ENCODE peak calls at places on chromosomes 13 and 19, in four cellular contexts. A, Y, C and X are unnamed samples.

GRCh38 chr19:50658438-50659317 is 9.4 kb downstream of the C19orf81 start:
- DNase-seq in A (no peak), Y (peak), C (no peak), X (no peak)

GRCh38 chr19:38739440-38740251 is 4.6 kb downstream of the CAPN12 start:
- DNase-seq in C (no peak), Y (no peak), A (peak), X (no peak)

GRCh38 chr13:76826527-76826926 is 59.7 kb downstream of the KCTD12 start:
- DNase-seq in C (no peak), Y (no peak), A (no peak), X (no peak)

GRCh38 chr19:46081928-46082727 is 41.3 kb upstream of the IGFL4 start:
- DNase-seq in A (no peak), C (peak), Y (no peak), X (no peak)

GRCh38 chr19:44694184-44694579 is 4.8 kb upstream of the CEACAM16 start:
- DNase-seq in C (peak), Y (no peak), A (no peak), X (no peak)

GRCh38 chr19:46416077-46416709 is 2.8 kb upstream of the CCDC8 start:
- DNase-seq in Y (no peak), A (peak), C (peak), X (no peak)

GRCh38 chr13:100541882-100542545 is 46.6 kb downstream of the GGACT start:
- DNase-seq in Y (no peak), C (no peak), A (no peak), X (no peak)

GRCh38 chr19:16447015-16447384 is 24.8 kb downstream of the EPS15L1 start:
- DNase-seq in C (no peak), A (peak), Y (peak), X (no peak)

GRCh38 chr13:40617801-40618356 is 48.6 kb downstream of the FOXO1 start:
- DNase-seq in Y (no peak), A (no peak), C (no peak), X (no peak)